ENCODE peak calls at places on chromosome 5, in eight cellular contexts. One of them, this sample, is unnamed. For H3K4me1, the result is how much of the 10 kb centered on the place peaks cover.

GRCh38 chr5:151357792-151358191 is 10.4 kb upstream of the SLC36A2 start:
- DNase-seq in mammary epithelial cell: peak
- DNase-seq in heart left ventricle: no peak
- DNase-seq in pancreas: no peak
- DNase-seq in heart right ventricle: no peak
- DNase-seq in H1: no peak
- DNase-seq in K562: no peak
- DNase-seq in tibial artery: no peak
- DNase-seq in this sample: no peak

GRCh38 chr5:100828756-100829342 is 74.2 kb downstream of the ST8SIA4 start:
- DNase-seq in mammary epithelial cell: no peak
- DNase-seq in heart left ventricle: no peak
- DNase-seq in pancreas: no peak
- DNase-seq in heart right ventricle: no peak
- DNase-seq in H1: no peak
- DNase-seq in K562: no peak
- DNase-seq in tibial artery: no peak
- DNase-seq in this sample: no peak

GRCh38 chr5:136209346-136209910 is 16.5 kb upstream of the SMIM32 start:
- DNase-seq in mammary epithelial cell: no peak
- DNase-seq in heart left ventricle: no peak
- DNase-seq in pancreas: no peak
- DNase-seq in heart right ventricle: no peak
- DNase-seq in H1: no peak
- DNase-seq in K562: no peak
- DNase-seq in tibial artery: no peak
- DNase-seq in this sample: no peak

GRCh38 chr5:157361865-157362465 is 96.0 kb downstream of the CYFIP2 start:
- DNase-seq in mammary epithelial cell: no peak
- DNase-seq in heart left ventricle: no peak
- DNase-seq in pancreas: no peak
- DNase-seq in heart right ventricle: no peak
- DNase-seq in H1: no peak
- DNase-seq in K562: peak
- DNase-seq in tibial artery: no peak
- DNase-seq in this sample: no peak

GRCh38 chr5:157708866-157709265 is 22.4 kb upstream of the THG1L start:
- DNase-seq in mammary epithelial cell: no peak
- DNase-seq in heart left ventricle: no peak
- DNase-seq in pancreas: no peak
- DNase-seq in heart right ventricle: no peak
- DNase-seq in H1: no peak
- DNase-seq in K562: no peak
- DNase-seq in tibial artery: no peak
- DNase-seq in this sample: no peak

GRCh38 chr5:39892708-39893107 is 467.9 kb upstream of the DAB2 start:
- DNase-seq in mammary epithelial cell: peak
- DNase-seq in heart left ventricle: no peak
- DNase-seq in pancreas: no peak
- DNase-seq in heart right ventricle: no peak
- DNase-seq in H1: no peak
- DNase-seq in K562: no peak
- DNase-seq in tibial artery: no peak
- DNase-seq in this sample: no peak

GRCh38 chr5:43281840-43282658 is 31.2 kb downstream of the HMGCS1 start:
- DNase-seq in mammary epithelial cell: peak
- DNase-seq in heart left ventricle: no peak
- DNase-seq in pancreas: no peak
- DNase-seq in heart right ventricle: no peak
- DNase-seq in H1: no peak
- DNase-seq in K562: peak
- DNase-seq in tibial artery: no peak
- DNase-seq in this sample: no peak

GRCh38 chr5:151585970-151586369 is 5.2 kb downstream of the FAT2 start:
- DNase-seq in mammary epithelial cell: peak
- DNase-seq in heart left ventricle: peak
- DNase-seq in pancreas: no peak
- DNase-seq in heart right ventricle: no peak
- DNase-seq in H1: no peak
- DNase-seq in K562: no peak
- DNase-seq in tibial artery: no peak
- DNase-seq in this sample: peak

GRCh38 chr5:37751227-37751626 is 88.6 kb downstream of the GDNF start:
- DNase-seq in mammary epithelial cell: peak
- DNase-seq in heart left ventricle: no peak
- DNase-seq in pancreas: no peak
- DNase-seq in heart right ventricle: no peak
- DNase-seq in H1: no peak
- DNase-seq in K562: no peak
- DNase-seq in tibial artery: no peak
- DNase-seq in this sample: no peak

GRCh38 chr5:169971780-169972179 is 8.5 kb downstream of the INSYN2B start:
- DNase-seq in mammary epithelial cell: no peak
- DNase-seq in heart left ventricle: no peak
- DNase-seq in pancreas: no peak
- DNase-seq in heart right ventricle: no peak
- DNase-seq in H1: no peak
- DNase-seq in K562: no peak
- DNase-seq in tibial artery: no peak
- DNase-seq in this sample: no peak

GRCh38 chr5:80191991-80192398 is 63.9 kb downstream of the SERINC5 start:
- DNase-seq in mammary epithelial cell: no peak
- DNase-seq in heart left ventricle: peak
- DNase-seq in pancreas: no peak
- DNase-seq in heart right ventricle: peak
- DNase-seq in H1: peak
- DNase-seq in K562: no peak
- DNase-seq in tibial artery: no peak
- DNase-seq in this sample: peak

GRCh38 chr5:134784946-134785620 is 26.5 kb downstream of the DDX46 start:
- DNase-seq in mammary epithelial cell: no peak
- DNase-seq in heart left ventricle: no peak
- DNase-seq in pancreas: no peak
- DNase-seq in heart right ventricle: no peak
- DNase-seq in H1: peak
- DNase-seq in K562: no peak
- DNase-seq in tibial artery: no peak
- DNase-seq in this sample: no peak

GRCh38 chr5:175897285-175897684 is 25.9 kb downstream of the CPLX2 start:
- DNase-seq in mammary epithelial cell: no peak
- DNase-seq in heart left ventricle: no peak
- DNase-seq in pancreas: no peak
- DNase-seq in heart right ventricle: no peak
- DNase-seq in H1: no peak
- DNase-seq in K562: no peak
- DNase-seq in tibial artery: no peak
- DNase-seq in this sample: no peak

GRCh38 chr5:135567661-135568060 is 11.1 kb downstream of the CXCL14 start:
- DNase-seq in mammary epithelial cell: no peak
- DNase-seq in heart left ventricle: no peak
- DNase-seq in pancreas: no peak
- DNase-seq in heart right ventricle: no peak
- DNase-seq in H1: no peak
- DNase-seq in K562: no peak
- DNase-seq in tibial artery: no peak
- DNase-seq in this sample: no peak

GRCh38 chr5:67196537-67197059 is at the start of gene CD180:
- DNase-seq in mammary epithelial cell: no peak
- DNase-seq in heart left ventricle: no peak
- DNase-seq in pancreas: no peak
- DNase-seq in heart right ventricle: peak
- DNase-seq in H1: no peak
- DNase-seq in K562: no peak
- DNase-seq in tibial artery: no peak
- DNase-seq in this sample: no peak

GRCh38 chr5:84425365-84425764 is 40.7 kb upstream of the EDIL3 start:
- DNase-seq in mammary epithelial cell: no peak
- DNase-seq in heart left ventricle: no peak
- DNase-seq in pancreas: no peak
- DNase-seq in heart right ventricle: no peak
- DNase-seq in H1: no peak
- DNase-seq in K562: no peak
- DNase-seq in tibial artery: no peak
- DNase-seq in this sample: no peak

GRCh38 chr5:154260860-154261235 is 70.3 kb downstream of the GALNT10 start:
- DNase-seq in mammary epithelial cell: no peak
- DNase-seq in heart left ventricle: no peak
- DNase-seq in pancreas: no peak
- DNase-seq in heart right ventricle: no peak
- DNase-seq in H1: no peak
- DNase-seq in K562: no peak
- DNase-seq in tibial artery: no peak
- DNase-seq in this sample: no peak

GRCh38 chr5:68214472-68215207 is 916 bp upstream of the PIK3R1 start:
- DNase-seq in mammary epithelial cell: no peak
- DNase-seq in heart left ventricle: no peak
- DNase-seq in pancreas: no peak
- DNase-seq in heart right ventricle: no peak
- DNase-seq in H1: no peak
- DNase-seq in K562: peak
- DNase-seq in tibial artery: peak
- DNase-seq in this sample: no peak

GRCh38 chr5:107361945-107362344 is 308.8 kb downstream of the EFNA5 start:
- DNase-seq in mammary epithelial cell: peak
- DNase-seq in heart left ventricle: no peak
- DNase-seq in pancreas: no peak
- DNase-seq in heart right ventricle: no peak
- DNase-seq in H1: no peak
- DNase-seq in K562: no peak
- DNase-seq in tibial artery: peak
- DNase-seq in this sample: no peak

GRCh38 chr5:34487202-34487879 is 168.8 kb upstream of the RAI14 start:
- DNase-seq in mammary epithelial cell: peak
- DNase-seq in heart left ventricle: no peak
- DNase-seq in pancreas: no peak
- DNase-seq in heart right ventricle: no peak
- DNase-seq in H1: no peak
- DNase-seq in K562: no peak
- DNase-seq in tibial artery: peak
- DNase-seq in this sample: no peak
- H3K27ac ChIP-seq in mammary epithelial cell: no peak
- H3K27ac ChIP-seq in heart left ventricle: no peak
- H3K27ac ChIP-seq in pancreas: peak
- H3K27ac ChIP-seq in heart right ventricle: no peak
- H3K27ac ChIP-seq in H1: no peak
- H3K27ac ChIP-seq in K562: no peak
- H3K27ac ChIP-seq in tibial artery: peak
- H3K27ac ChIP-seq in this sample: no peak

GRCh38 chr5:142506756-142507155 is 179.1 kb downstream of the FGF1 start:
- DNase-seq in mammary epithelial cell: no peak
- DNase-seq in heart left ventricle: no peak
- DNase-seq in pancreas: no peak
- DNase-seq in heart right ventricle: peak
- DNase-seq in H1: no peak
- DNase-seq in K562: no peak
- DNase-seq in tibial artery: no peak
- DNase-seq in this sample: no peak
- H3K4me3 ChIP-seq in mammary epithelial cell: no peak
- H3K4me3 ChIP-seq in heart left ventricle: no peak
- H3K4me3 ChIP-seq in pancreas: no peak
- H3K4me3 ChIP-seq in heart right ventricle: no peak
- H3K4me3 ChIP-seq in H1: no peak
- H3K4me3 ChIP-seq in K562: no peak
- H3K4me3 ChIP-seq in tibial artery: no peak
- H3K4me3 ChIP-seq in this sample: no peak

GRCh38 chr5:116518423-116518822 is 56.2 kb downstream of the SEMA6A start:
- DNase-seq in mammary epithelial cell: peak
- DNase-seq in heart left ventricle: no peak
- DNase-seq in pancreas: no peak
- DNase-seq in heart right ventricle: no peak
- DNase-seq in H1: no peak
- DNase-seq in K562: no peak
- DNase-seq in tibial artery: no peak
- DNase-seq in this sample: no peak
- H3K4me1 ChIP-seq in mammary epithelial cell: under half
- H3K4me1 ChIP-seq in heart left ventricle: under half
- H3K4me1 ChIP-seq in pancreas: under half
- H3K4me1 ChIP-seq in heart right ventricle: under half
- H3K4me1 ChIP-seq in H1: under half
- H3K4me1 ChIP-seq in K562: under half
- H3K4me1 ChIP-seq in tibial artery: under half
- H3K4me1 ChIP-seq in this sample: under half

GRCh38 chr5:150355791-150356190 is 1.7 kb upstream of the TCOF1 start:
- DNase-seq in mammary epithelial cell: no peak
- DNase-seq in heart left ventricle: no peak
- DNase-seq in pancreas: no peak
- DNase-seq in heart right ventricle: no peak
- DNase-seq in H1: no peak
- DNase-seq in K562: no peak
- DNase-seq in tibial artery: no peak
- DNase-seq in this sample: no peak

GRCh38 chr5:150358261-150359095 is 981 bp downstream of the TCOF1 start:
- DNase-seq in mammary epithelial cell: peak
- DNase-seq in heart left ventricle: no peak
- DNase-seq in pancreas: no peak
- DNase-seq in heart right ventricle: no peak
- DNase-seq in H1: no peak
- DNase-seq in K562: no peak
- DNase-seq in tibial artery: no peak
- DNase-seq in this sample: no peak

GRCh38 chr5:150353395-150353675 is 4.2 kb upstream of the TCOF1 start:
- DNase-seq in mammary epithelial cell: no peak
- DNase-seq in heart left ventricle: no peak
- DNase-seq in pancreas: no peak
- DNase-seq in heart right ventricle: no peak
- DNase-seq in H1: no peak
- DNase-seq in K562: no peak
- DNase-seq in tibial artery: no peak
- DNase-seq in this sample: no peak

GRCh38 chr5:150357326-150358260 is at the start of gene TCOF1:
- DNase-seq in mammary epithelial cell: peak
- DNase-seq in heart left ventricle: peak
- DNase-seq in pancreas: peak
- DNase-seq in heart right ventricle: peak
- DNase-seq in H1: peak
- DNase-seq in K562: peak
- DNase-seq in tibial artery: peak
- DNase-seq in this sample: peak

DNA sequence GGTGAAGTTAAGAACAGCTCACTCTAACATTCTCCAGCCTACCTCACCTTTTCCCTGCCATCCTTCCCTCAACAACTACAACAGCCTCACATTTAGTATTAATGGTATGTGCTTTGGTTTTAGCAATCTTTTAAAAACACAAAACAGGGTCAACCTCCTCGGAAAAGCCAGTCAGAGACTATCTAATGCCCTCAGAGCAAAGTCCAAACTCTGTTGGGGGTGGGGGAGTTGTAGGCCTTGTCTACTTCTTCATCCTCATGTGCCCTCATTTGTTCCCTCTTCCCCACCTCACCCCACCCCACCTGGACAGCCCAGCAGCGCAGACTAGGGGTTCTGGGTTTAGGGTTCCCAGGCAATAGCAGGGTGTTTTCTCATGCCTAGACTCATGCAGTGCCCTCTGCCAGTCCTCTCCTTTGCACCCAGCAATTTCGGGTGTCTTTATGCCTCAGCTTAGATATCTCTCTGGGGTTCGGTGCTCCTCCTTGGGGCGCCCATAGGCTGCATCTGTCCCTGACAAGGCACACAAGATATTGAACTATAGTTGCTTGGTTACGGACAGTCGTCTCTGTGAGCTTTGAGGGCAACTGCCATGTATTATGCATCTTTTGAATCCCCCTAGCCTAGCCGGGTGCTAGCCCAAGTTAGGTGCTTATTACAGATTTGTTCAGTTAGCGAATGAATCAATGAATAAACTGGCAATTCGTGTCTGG is 767 bp upstream of the TCOF1 start:
- DNase-seq in mammary epithelial cell: no peak
- DNase-seq in heart left ventricle: no peak
- DNase-seq in pancreas: no peak
- DNase-seq in heart right ventricle: no peak
- DNase-seq in H1: no peak
- DNase-seq in K562: no peak
- DNase-seq in tibial artery: no peak
- DNase-seq in this sample: no peak
- H3K27ac ChIP-seq in mammary epithelial cell: no peak
- H3K27ac ChIP-seq in heart left ventricle: peak
- H3K27ac ChIP-seq in pancreas: peak
- H3K27ac ChIP-seq in heart right ventricle: peak
- H3K27ac ChIP-seq in H1: no peak
- H3K27ac ChIP-seq in K562: no peak
- H3K27ac ChIP-seq in tibial artery: peak
- H3K27ac ChIP-seq in this sample: peak